ENCODE peak calls at places on chromosomes 5 and 9, in eight cellular contexts. One of them, this sample, is unnamed.

GRCh38 chr5:6446626-6447309 is 1.9 kb upstream of the UBE2QL1 start:
- DNase-seq in lung: no peak
- DNase-seq in brain microvascular endothelial cell: no peak
- DNase-seq in fibroblast of villous mesenchyme: no peak
- DNase-seq in choroid plexus epithelial cell: peak
- DNase-seq in AG09309: no peak
- DNase-seq in fibroblast of lung: no peak
- DNase-seq in AG04449: no peak
- DNase-seq in this sample: peak

GRCh38 chr9:93254806-93255519 is 71.0 kb downstream of the WNK2 start:
- DNase-seq in lung: no peak
- DNase-seq in brain microvascular endothelial cell: no peak
- DNase-seq in fibroblast of villous mesenchyme: no peak
- DNase-seq in choroid plexus epithelial cell: no peak
- DNase-seq in AG09309: no peak
- DNase-seq in fibroblast of lung: no peak
- DNase-seq in AG04449: no peak
- DNase-seq in this sample: no peak

GRCh38 chr5:68548959-68549676 is 333.6 kb downstream of the PIK3R1 start:
- DNase-seq in lung: no peak
- DNase-seq in brain microvascular endothelial cell: peak
- DNase-seq in fibroblast of villous mesenchyme: peak
- DNase-seq in choroid plexus epithelial cell: no peak
- DNase-seq in AG09309: no peak
- DNase-seq in fibroblast of lung: peak
- DNase-seq in AG04449: peak
- DNase-seq in this sample: peak

GRCh38 chr9:124008855-124009834 is 2.4 kb upstream of the LHX2 start:
- DNase-seq in lung: no peak
- DNase-seq in brain microvascular endothelial cell: no peak
- DNase-seq in fibroblast of villous mesenchyme: no peak
- DNase-seq in choroid plexus epithelial cell: no peak
- DNase-seq in AG09309: no peak
- DNase-seq in fibroblast of lung: no peak
- DNase-seq in AG04449: no peak
- DNase-seq in this sample: no peak

GRCh38 chr5:118407958-118408357 is 580.4 kb downstream of the DTWD2 start:
- DNase-seq in lung: no peak
- DNase-seq in brain microvascular endothelial cell: no peak
- DNase-seq in fibroblast of villous mesenchyme: no peak
- DNase-seq in choroid plexus epithelial cell: no peak
- DNase-seq in AG09309: no peak
- DNase-seq in fibroblast of lung: no peak
- DNase-seq in AG04449: no peak
- DNase-seq in this sample: no peak

GRCh38 chr5:77599676-77600075 is 38.8 kb downstream of the OTP start:
- DNase-seq in lung: no peak
- DNase-seq in brain microvascular endothelial cell: no peak
- DNase-seq in fibroblast of villous mesenchyme: no peak
- DNase-seq in choroid plexus epithelial cell: no peak
- DNase-seq in AG09309: no peak
- DNase-seq in fibroblast of lung: no peak
- DNase-seq in AG04449: no peak
- DNase-seq in this sample: no peak

GRCh38 chr5:151005975-151006576 is 14.3 kb upstream of the GPX3 start:
- DNase-seq in lung: peak
- DNase-seq in brain microvascular endothelial cell: no peak
- DNase-seq in fibroblast of villous mesenchyme: peak
- DNase-seq in choroid plexus epithelial cell: peak
- DNase-seq in AG09309: peak
- DNase-seq in fibroblast of lung: peak
- DNase-seq in AG04449: no peak
- DNase-seq in this sample: no peak

GRCh38 chr5:131867524-131867923 is 70.7 kb upstream of the FNIP1 start:
- DNase-seq in lung: no peak
- DNase-seq in brain microvascular endothelial cell: no peak
- DNase-seq in fibroblast of villous mesenchyme: no peak
- DNase-seq in choroid plexus epithelial cell: no peak
- DNase-seq in AG09309: no peak
- DNase-seq in fibroblast of lung: no peak
- DNase-seq in AG04449: no peak
- DNase-seq in this sample: no peak

GRCh38 chr5:179274321-179275315 is 70.6 kb downstream of the ADAMTS2 start:
- DNase-seq in lung: no peak
- DNase-seq in brain microvascular endothelial cell: no peak
- DNase-seq in fibroblast of villous mesenchyme: no peak
- DNase-seq in choroid plexus epithelial cell: no peak
- DNase-seq in AG09309: no peak
- DNase-seq in fibroblast of lung: no peak
- DNase-seq in AG04449: no peak
- DNase-seq in this sample: no peak

GRCh38 chr5:37248970-37249819 is at the start of gene CPLANE1:
- DNase-seq in lung: peak
- DNase-seq in brain microvascular endothelial cell: peak
- DNase-seq in fibroblast of villous mesenchyme: peak
- DNase-seq in choroid plexus epithelial cell: peak
- DNase-seq in AG09309: no peak
- DNase-seq in fibroblast of lung: peak
- DNase-seq in AG04449: no peak
- DNase-seq in this sample: peak

GRCh38 chr9:88198346-88198807 is 60.1 kb upstream of the SPATA31C2 start:
- DNase-seq in lung: no peak
- DNase-seq in brain microvascular endothelial cell: peak
- DNase-seq in fibroblast of villous mesenchyme: peak
- DNase-seq in choroid plexus epithelial cell: peak
- DNase-seq in AG09309: no peak
- DNase-seq in fibroblast of lung: peak
- DNase-seq in AG04449: peak
- DNase-seq in this sample: peak

GRCh38 chr9:28059192-28059591 is 485.9 kb upstream of the C9orf72 start:
- DNase-seq in lung: no peak
- DNase-seq in brain microvascular endothelial cell: no peak
- DNase-seq in fibroblast of villous mesenchyme: no peak
- DNase-seq in choroid plexus epithelial cell: no peak
- DNase-seq in AG09309: no peak
- DNase-seq in fibroblast of lung: no peak
- DNase-seq in AG04449: no peak
- DNase-seq in this sample: no peak

GRCh38 chr5:135033026-135033861 is 784 bp downstream of the PITX1 start:
- DNase-seq in lung: no peak
- DNase-seq in brain microvascular endothelial cell: no peak
- DNase-seq in fibroblast of villous mesenchyme: peak
- DNase-seq in choroid plexus epithelial cell: peak
- DNase-seq in AG09309: no peak
- DNase-seq in fibroblast of lung: peak
- DNase-seq in AG04449: no peak
- DNase-seq in this sample: peak

GRCh38 chr5:115170128-115170923 is 618 bp upstream of the TRIM36 start:
- DNase-seq in lung: peak
- DNase-seq in brain microvascular endothelial cell: no peak
- DNase-seq in fibroblast of villous mesenchyme: peak
- DNase-seq in choroid plexus epithelial cell: peak
- DNase-seq in AG09309: no peak
- DNase-seq in fibroblast of lung: no peak
- DNase-seq in AG04449: no peak
- DNase-seq in this sample: no peak

GRCh38 chr9:33416996-33417395 is 14.6 kb upstream of the AQP7 start:
- DNase-seq in lung: no peak
- DNase-seq in brain microvascular endothelial cell: no peak
- DNase-seq in fibroblast of villous mesenchyme: no peak
- DNase-seq in choroid plexus epithelial cell: no peak
- DNase-seq in AG09309: no peak
- DNase-seq in fibroblast of lung: no peak
- DNase-seq in AG04449: no peak
- DNase-seq in this sample: no peak

GRCh38 chr5:111887706-111888105 is 130.7 kb upstream of the NREP start:
- DNase-seq in lung: no peak
- DNase-seq in brain microvascular endothelial cell: no peak
- DNase-seq in fibroblast of villous mesenchyme: no peak
- DNase-seq in choroid plexus epithelial cell: no peak
- DNase-seq in AG09309: no peak
- DNase-seq in fibroblast of lung: peak
- DNase-seq in AG04449: no peak
- DNase-seq in this sample: no peak

GRCh38 chr5:41995193-41995592 is 70.1 kb downstream of the FBXO4 start:
- DNase-seq in lung: no peak
- DNase-seq in brain microvascular endothelial cell: no peak
- DNase-seq in fibroblast of villous mesenchyme: no peak
- DNase-seq in choroid plexus epithelial cell: no peak
- DNase-seq in AG09309: no peak
- DNase-seq in fibroblast of lung: no peak
- DNase-seq in AG04449: no peak
- DNase-seq in this sample: no peak

GRCh38 chr9:129319938-129320481 is 141.9 kb upstream of the IER5L start:
- DNase-seq in lung: no peak
- DNase-seq in brain microvascular endothelial cell: no peak
- DNase-seq in fibroblast of villous mesenchyme: no peak
- DNase-seq in choroid plexus epithelial cell: no peak
- DNase-seq in AG09309: no peak
- DNase-seq in fibroblast of lung: no peak
- DNase-seq in AG04449: no peak
- DNase-seq in this sample: no peak

GRCh38 chr5:464446-464842 is 21.5 kb downstream of the EXOC3 start:
- DNase-seq in lung: no peak
- DNase-seq in brain microvascular endothelial cell: no peak
- DNase-seq in fibroblast of villous mesenchyme: no peak
- DNase-seq in choroid plexus epithelial cell: no peak
- DNase-seq in AG09309: no peak
- DNase-seq in fibroblast of lung: no peak
- DNase-seq in AG04449: no peak
- DNase-seq in this sample: no peak

GRCh38 chr5:113213551-113213971 is 221.2 kb downstream of the TSSK1B start:
- DNase-seq in lung: no peak
- DNase-seq in brain microvascular endothelial cell: no peak
- DNase-seq in fibroblast of villous mesenchyme: no peak
- DNase-seq in choroid plexus epithelial cell: no peak
- DNase-seq in AG09309: no peak
- DNase-seq in fibroblast of lung: no peak
- DNase-seq in AG04449: no peak
- DNase-seq in this sample: peak

GRCh38 chr5:57834829-57835554 is 352.4 kb upstream of the ACTBL2 start:
- DNase-seq in lung: no peak
- DNase-seq in brain microvascular endothelial cell: peak
- DNase-seq in fibroblast of villous mesenchyme: peak
- DNase-seq in choroid plexus epithelial cell: peak
- DNase-seq in AG09309: no peak
- DNase-seq in fibroblast of lung: peak
- DNase-seq in AG04449: no peak
- DNase-seq in this sample: peak

GRCh38 chr5:163379298-163380155 is 57.9 kb upstream of the CCNG1 start:
- DNase-seq in lung: no peak
- DNase-seq in brain microvascular endothelial cell: peak
- DNase-seq in fibroblast of villous mesenchyme: peak
- DNase-seq in choroid plexus epithelial cell: peak
- DNase-seq in AG09309: peak
- DNase-seq in fibroblast of lung: peak
- DNase-seq in AG04449: peak
- DNase-seq in this sample: peak

GRCh38 chr9:20356392-20357206 is 265.7 kb downstream of the MLLT3 start:
- DNase-seq in lung: peak
- DNase-seq in brain microvascular endothelial cell: peak
- DNase-seq in fibroblast of villous mesenchyme: peak
- DNase-seq in choroid plexus epithelial cell: peak
- DNase-seq in AG09309: peak
- DNase-seq in fibroblast of lung: peak
- DNase-seq in AG04449: peak
- DNase-seq in this sample: peak
- H3K4me3 ChIP-seq in lung: no peak
- H3K4me3 ChIP-seq in brain microvascular endothelial cell: peak
- H3K4me3 ChIP-seq in fibroblast of villous mesenchyme: no peak
- H3K4me3 ChIP-seq in choroid plexus epithelial cell: peak
- H3K4me3 ChIP-seq in AG09309: no peak
- H3K4me3 ChIP-seq in fibroblast of lung: peak
- H3K4me3 ChIP-seq in AG04449: no peak
- H3K4me3 ChIP-seq in this sample: peak

DNA sequence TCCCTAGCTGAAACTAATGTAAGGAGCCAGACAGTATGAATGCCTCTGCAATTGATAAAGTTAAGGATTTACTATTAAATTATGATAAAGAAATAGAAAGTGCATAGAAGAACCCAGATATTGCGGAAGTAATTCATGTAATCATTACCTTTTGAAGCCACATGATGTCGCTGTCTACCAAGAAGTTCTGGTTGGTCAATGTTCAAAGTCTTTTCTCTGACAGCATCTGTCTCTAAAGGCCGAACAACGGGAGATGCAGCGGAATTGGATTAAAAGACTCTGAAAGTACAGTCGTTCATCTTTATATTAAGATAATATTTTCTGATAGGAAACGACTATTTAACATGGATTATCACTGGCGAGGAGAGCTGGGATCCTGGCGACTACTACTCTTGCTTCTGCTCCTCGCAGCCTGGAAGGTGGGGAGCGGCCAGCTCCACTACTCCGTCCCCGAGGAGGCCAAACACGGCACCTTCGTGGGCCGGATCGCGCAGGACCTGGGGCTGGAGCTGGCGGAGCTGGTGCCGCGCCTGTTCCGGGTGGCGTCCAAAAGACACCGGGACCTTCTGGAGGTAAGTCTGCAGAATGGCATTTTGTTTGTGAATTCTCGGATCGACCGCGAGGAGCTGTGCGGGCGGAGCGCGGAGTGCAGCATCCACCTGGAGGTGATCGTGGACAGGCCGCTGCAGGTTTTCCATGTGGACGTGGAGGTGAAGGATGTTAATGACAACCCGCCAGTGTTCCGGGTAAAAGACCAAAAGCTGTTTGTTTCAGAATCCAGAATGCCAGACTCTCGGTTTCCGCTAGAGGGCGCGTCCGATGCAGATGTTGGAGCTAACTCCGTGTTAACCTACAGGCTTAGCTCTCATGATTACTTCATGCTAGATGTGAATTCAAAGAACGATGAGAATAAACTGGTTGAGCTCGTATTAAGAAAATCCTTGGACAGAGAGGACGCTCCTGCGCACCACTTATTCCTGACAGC is at the start of gene PCDHA8:
- DNase-seq in lung: no peak
- DNase-seq in brain microvascular endothelial cell: no peak
- DNase-seq in fibroblast of villous mesenchyme: no peak
- DNase-seq in choroid plexus epithelial cell: no peak
- DNase-seq in AG09309: no peak
- DNase-seq in fibroblast of lung: no peak
- DNase-seq in AG04449: no peak
- DNase-seq in this sample: no peak
- H3K4me3 ChIP-seq in lung: no peak
- H3K4me3 ChIP-seq in brain microvascular endothelial cell: no peak
- H3K4me3 ChIP-seq in fibroblast of villous mesenchyme: no peak
- H3K4me3 ChIP-seq in choroid plexus epithelial cell: no peak
- H3K4me3 ChIP-seq in AG09309: peak
- H3K4me3 ChIP-seq in fibroblast of lung: no peak
- H3K4me3 ChIP-seq in AG04449: no peak
- H3K4me3 ChIP-seq in this sample: no peak

GRCh38 chr5:3595102-3595961 is at the start of gene IRX1:
- DNase-seq in lung: peak
- DNase-seq in brain microvascular endothelial cell: no peak
- DNase-seq in fibroblast of villous mesenchyme: no peak
- DNase-seq in choroid plexus epithelial cell: no peak
- DNase-seq in AG09309: no peak
- DNase-seq in fibroblast of lung: no peak
- DNase-seq in AG04449: no peak
- DNase-seq in this sample: peak
- H3K4me3 ChIP-seq in lung: peak
- H3K4me3 ChIP-seq in brain microvascular endothelial cell: peak
- H3K4me3 ChIP-seq in fibroblast of villous mesenchyme: no peak
- H3K4me3 ChIP-seq in choroid plexus epithelial cell: no peak
- H3K4me3 ChIP-seq in AG09309: no peak
- H3K4me3 ChIP-seq in fibroblast of lung: no peak
- H3K4me3 ChIP-seq in AG04449: peak
- H3K4me3 ChIP-seq in this sample: peak

GRCh38 chr5:176692835-176693476 is 45.7 kb downstream of the TSPAN17 start:
- DNase-seq in lung: peak
- DNase-seq in brain microvascular endothelial cell: no peak
- DNase-seq in fibroblast of villous mesenchyme: no peak
- DNase-seq in choroid plexus epithelial cell: no peak
- DNase-seq in AG09309: no peak
- DNase-seq in fibroblast of lung: no peak
- DNase-seq in AG04449: no peak
- DNase-seq in this sample: no peak
- H3K4me3 ChIP-seq in lung: no peak
- H3K4me3 ChIP-seq in brain microvascular endothelial cell: no peak
- H3K4me3 ChIP-seq in fibroblast of villous mesenchyme: no peak
- H3K4me3 ChIP-seq in choroid plexus epithelial cell: no peak
- H3K4me3 ChIP-seq in AG09309: no peak
- H3K4me3 ChIP-seq in fibroblast of lung: no peak
- H3K4me3 ChIP-seq in AG04449: no peak
- H3K4me3 ChIP-seq in this sample: no peak

This sample was measured in astrocyte of the spinal cord.